ENCODE peak calls at places on chromosomes 16 and 17, in seven cellular contexts. One of them, this sample, is unnamed.

GRCh38 chr17:72588961-72589360 is 468.1 kb downstream of the SOX9 start:
- DNase-seq in heart left ventricle: no peak
- DNase-seq in adrenal gland: no peak
- DNase-seq in EL: peak; percentile 25
- DNase-seq in breast epithelium: peak; percentile 58
- DNase-seq in AG08396: peak; percentile 39
- DNase-seq in SJSA1: no peak
- DNase-seq in this sample: no peak

GRCh38 chr17:17402558-17402957 is 74.2 kb upstream of the MED9 start:
- DNase-seq in breast epithelium: no peak
- DNase-seq in adrenal gland: no peak
- DNase-seq in heart left ventricle: no peak
- DNase-seq in SJSA1: peak; percentile 27
- DNase-seq in EL: peak; percentile 57
- DNase-seq in AG08396: no peak
- DNase-seq in this sample: no peak

GRCh38 chr17:17785407-17785806 is 51.4 kb downstream of the SREBF1 start:
- DNase-seq in SJSA1: no peak
- DNase-seq in breast epithelium: no peak
- DNase-seq in adrenal gland: peak; percentile 43
- DNase-seq in heart left ventricle: no peak
- DNase-seq in EL: no peak
- DNase-seq in AG08396: no peak
- DNase-seq in this sample: no peak

GRCh38 chr16:47855431-47855830 is 300.4 kb downstream of the ABCC12 start:
- DNase-seq in AG08396: no peak
- DNase-seq in SJSA1: no peak
- DNase-seq in heart left ventricle: no peak
- DNase-seq in adrenal gland: no peak
- DNase-seq in EL: no peak
- DNase-seq in breast epithelium: no peak
- DNase-seq in this sample: no peak

GRCh38 chr17:4986951-4987766 is at the start of gene CAMTA2:
- DNase-seq in SJSA1: peak; percentile 88
- DNase-seq in AG08396: peak; percentile 84
- DNase-seq in adrenal gland: peak; percentile 87
- DNase-seq in breast epithelium: peak; percentile 85
- DNase-seq in heart left ventricle: peak; percentile 94
- DNase-seq in EL: peak; percentile 82
- DNase-seq in this sample: peak; percentile 96

GRCh38 chr16:69775535-69775934 is 13.4 kb downstream of the WWP2 start:
- DNase-seq in EL: no peak
- DNase-seq in SJSA1: no peak
- DNase-seq in heart left ventricle: no peak
- DNase-seq in AG08396: no peak
- DNase-seq in breast epithelium: no peak
- DNase-seq in adrenal gland: no peak
- DNase-seq in this sample: no peak

GRCh38 chr16:13969711-13970110 is 49.8 kb downstream of the ERCC4 start:
- DNase-seq in adrenal gland: no peak
- DNase-seq in AG08396: no peak
- DNase-seq in heart left ventricle: no peak
- DNase-seq in EL: no peak
- DNase-seq in SJSA1: no peak
- DNase-seq in breast epithelium: no peak
- DNase-seq in this sample: no peak

GRCh38 chr17:42120161-42121065 is 754 bp downstream of the KAT2A start:
- DNase-seq in adrenal gland: no peak
- DNase-seq in heart left ventricle: no peak
- DNase-seq in breast epithelium: no peak
- DNase-seq in SJSA1: no peak
- DNase-seq in EL: peak; percentile 35
- DNase-seq in AG08396: no peak
- DNase-seq in this sample: no peak

GRCh38 chr17:10046786-10047609 is 141.9 kb upstream of the RCVRN start:
- DNase-seq in SJSA1: no peak
- DNase-seq in AG08396: no peak
- DNase-seq in adrenal gland: no peak
- DNase-seq in heart left ventricle: no peak
- DNase-seq in breast epithelium: no peak
- DNase-seq in EL: no peak
- DNase-seq in this sample: no peak

GRCh38 chr16:31253642-31254045 is 6.1 kb upstream of the ITGAM start:
- DNase-seq in breast epithelium: no peak
- DNase-seq in SJSA1: no peak
- DNase-seq in EL: no peak
- DNase-seq in adrenal gland: peak; percentile 60
- DNase-seq in AG08396: no peak
- DNase-seq in heart left ventricle: peak; percentile 28
- DNase-seq in this sample: peak; percentile 42

GRCh38 chr17:77210946-77211541 is 70.3 kb downstream of the SEC14L1 start:
- DNase-seq in SJSA1: no peak
- DNase-seq in adrenal gland: no peak
- DNase-seq in AG08396: no peak
- DNase-seq in breast epithelium: no peak
- DNase-seq in EL: no peak
- DNase-seq in heart left ventricle: no peak
- DNase-seq in this sample: no peak

GRCh38 chr16:69396187-69397061 is 10.6 kb upstream of the TERF2 start:
- DNase-seq in EL: peak; percentile 90
- DNase-seq in AG08396: peak; percentile 70
- DNase-seq in heart left ventricle: peak; percentile 76
- DNase-seq in adrenal gland: peak; percentile 92
- DNase-seq in breast epithelium: peak; percentile 58
- DNase-seq in SJSA1: peak; percentile 89
- DNase-seq in this sample: no peak

GRCh38 chr17:46795379-46795952 is 23.0 kb downstream of the WNT3 start:
- DNase-seq in SJSA1: no peak
- DNase-seq in heart left ventricle: no peak
- DNase-seq in EL: peak; percentile 55
- DNase-seq in AG08396: no peak
- DNase-seq in adrenal gland: no peak
- DNase-seq in breast epithelium: no peak
- DNase-seq in this sample: no peak

GRCh38 chr17:41037853-41038350 is 3.2 kb upstream of the KRTAP1-3 start:
- DNase-seq in adrenal gland: no peak
- DNase-seq in AG08396: no peak
- DNase-seq in heart left ventricle: no peak
- DNase-seq in breast epithelium: no peak
- DNase-seq in EL: no peak
- DNase-seq in SJSA1: no peak
- DNase-seq in this sample: no peak

GRCh38 chr16:54062361-54063346 is 223.9 kb downstream of the IRX3 start:
- DNase-seq in breast epithelium: no peak
- DNase-seq in EL: no peak
- DNase-seq in SJSA1: no peak
- DNase-seq in heart left ventricle: no peak
- DNase-seq in AG08396: no peak
- DNase-seq in adrenal gland: no peak
- DNase-seq in this sample: no peak

GRCh38 chr16:9854665-9855064 is 327.6 kb downstream of the GRIN2A start:
- DNase-seq in adrenal gland: no peak
- DNase-seq in EL: peak; percentile 71
- DNase-seq in AG08396: no peak
- DNase-seq in breast epithelium: no peak
- DNase-seq in SJSA1: no peak
- DNase-seq in heart left ventricle: peak; percentile 59
- DNase-seq in this sample: peak; percentile 64

GRCh38 chr16:4261557-4262172 is 11.2 kb downstream of the TFAP4 start:
- DNase-seq in SJSA1: no peak
- DNase-seq in EL: no peak
- DNase-seq in AG08396: peak; percentile 65
- DNase-seq in breast epithelium: no peak
- DNase-seq in heart left ventricle: no peak
- DNase-seq in adrenal gland: peak; percentile 56
- DNase-seq in this sample: peak; percentile 64

GRCh38 chr17:45794840-45795239 is 10.7 kb downstream of the CRHR1 start:
- DNase-seq in breast epithelium: no peak
- DNase-seq in AG08396: peak; percentile 50
- DNase-seq in EL: peak; percentile 20
- DNase-seq in SJSA1: no peak
- DNase-seq in adrenal gland: no peak
- DNase-seq in heart left ventricle: no peak
- DNase-seq in this sample: no peak

GRCh38 chr17:58232707-58233156 is 5.7 kb upstream of the LPO start:
- DNase-seq in breast epithelium: no peak
- DNase-seq in AG08396: peak; percentile 36
- DNase-seq in SJSA1: no peak
- DNase-seq in adrenal gland: peak; percentile 27
- DNase-seq in heart left ventricle: no peak
- DNase-seq in EL: peak; percentile 81
- DNase-seq in this sample: no peak